ENCODE peak calls at places on chromosomes 7 and 10, in six cellular contexts. S is stimulated activated CD8-positive, alpha-beta memory T cell treated with anti-CD3 and anti-CD28 coated beads, Interleukin-4, amount 100 ng/mL, for 24 hours; Y is brain microvascular endothelial cell; W is HTR-8/SVneo; O is right cardiac atrium; K is pulmonary artery endothelial cell. M is an unnamed sample.
A peak's percentile ranks its signal among the peaks of the same experiment; 100 is the strongest.

GRCh38 chr10:110041479-110041829 is 33.7 kb downstream of the ADD3 start:
- DNase-seq in O (no peak), W (no peak), Y (no peak), K (no peak), S (no peak), M (no peak)

GRCh38 chr7:66138994-66139752 is 24.5 kb downstream of the CRCP start:
- DNase-seq in S (no peak), W (no peak), Y (peak; percentile 29), O (no peak), K (no peak), M (no peak)

GRCh38 chr7:28990200-28990960 is 32.2 kb upstream of the TRIL start:
- DNase-seq in Y (peak; percentile 34), S (no peak), K (no peak), O (peak; percentile 60), W (no peak), M (no peak)

GRCh38 chr7:141956084-141956483 is 9.3 kb upstream of the CLEC5A start:
- DNase-seq in Y (no peak), W (no peak), K (no peak), S (no peak), O (no peak), M (no peak)

GRCh38 chr7:121278120-121279021 is 50.4 kb upstream of the WNT16 start:
- DNase-seq in O (no peak), S (no peak), Y (peak; percentile 23), W (no peak), K (no peak), M (no peak)

GRCh38 chr10:133258066-133258817 is 18.4 kb downstream of the ADAM8 start:
- DNase-seq in K (no peak), O (no peak), S (no peak), Y (no peak), W (no peak), M (no peak)

GRCh38 chr10:45155784-45156183 is 155.1 kb downstream of the ZNF22 start:
- DNase-seq in Y (no peak), W (no peak), S (no peak), K (no peak), O (no peak), M (no peak)

GRCh38 chr7:77570330-77571011 is 33.4 kb downstream of the PTPN12 start:
- DNase-seq in K (peak; percentile 5), S (no peak), O (no peak), Y (peak; percentile 52), W (no peak), M (no peak)

GRCh38 chr10:7432884-7433726 is 22.3 kb upstream of the SFMBT2 start:
- DNase-seq in S (no peak), W (no peak), O (no peak), Y (no peak), K (no peak), M (no peak)

GRCh38 chr7:7427363-7427762 is 108.3 kb downstream of the COL28A1 start:
- DNase-seq in K (no peak), W (no peak), Y (no peak), S (no peak), O (no peak), M (no peak)

GRCh38 chr10:5543628-5544027 is 18.9 kb downstream of the CALML3 start:
- DNase-seq in W (no peak), S (no peak), O (no peak), Y (no peak), K (no peak), M (peak; percentile 33)

GRCh38 chr10:93445978-93446720 is 36.0 kb downstream of the MYOF start:
- DNase-seq in K (no peak), O (no peak), S (no peak), W (no peak), Y (peak; percentile 49), M (no peak)

GRCh38 chr10:87767253-87767652 is 50.8 kb downstream of the ATAD1 start:
- DNase-seq in K (no peak), O (no peak), S (no peak), W (no peak), Y (peak; percentile 97), M (no peak)

GRCh38 chr7:82808633-82809032 is 354.1 kb downstream of the PCLO start:
- DNase-seq in Y (no peak), O (no peak), S (no peak), K (no peak), W (no peak), M (no peak)

GRCh38 chr7:71511361-71511807 is 379.4 kb downstream of the GALNT17 start:
- DNase-seq in K (no peak), S (no peak), W (no peak), Y (no peak), O (no peak), M (no peak)

GRCh38 chr10:16509996-16510395 is 11.7 kb downstream of the C1QL3 start:
- DNase-seq in S (no peak), K (no peak), O (no peak), Y (peak; percentile 40), W (no peak), M (no peak)

GRCh38 chr7:80830000-80830399 is 88.9 kb downstream of the SEMA3C start:
- DNase-seq in O (no peak), Y (no peak), S (no peak), K (no peak), W (no peak), M (no peak)

GRCh38 chr10:90197766-90198165 is 496.4 kb downstream of the KIF20B start:
- DNase-seq in Y (peak; percentile 43), O (no peak), W (no peak), K (no peak), S (no peak), M (no peak)

GRCh38 chr10:92242910-92243671 is 47.8 kb downstream of the CPEB3 start:
- DNase-seq in K (no peak), S (peak; percentile 19), O (peak; percentile 51), W (peak; percentile 64), Y (peak; percentile 49), M (peak; percentile 50)

GRCh38 chr7:33673029-33673700 is 232.2 kb upstream of the BMPER start:
- DNase-seq in W (no peak), K (no peak), Y (no peak), S (no peak), O (no peak), M (no peak)

GRCh38 chr7:28626629-28627262 is 214.4 kb downstream of the CREB5 start:
- DNase-seq in Y (peak; percentile 15), W (peak; percentile 35), O (no peak), K (no peak), S (no peak), M (peak; percentile 40)

GRCh38 chr10:131998050-131998844 is 16.5 kb upstream of the BNIP3 start:
- DNase-seq in O (no peak), Y (no peak), S (no peak), W (no peak), K (no peak), M (no peak)

GRCh38 chr10:6748981-6749630 is 169.0 kb upstream of the PRKCQ start:
- DNase-seq in S (no peak), O (no peak), K (no peak), Y (peak; percentile 7), W (peak; percentile 60), M (no peak)

GRCh38 chr7:83930262-83930661 is 264.3 kb downstream of the SEMA3A start:
- DNase-seq in Y (no peak), O (no peak), K (no peak), S (no peak), W (no peak), M (no peak)

GRCh38 chr7:159006610-159007130 is 138.0 kb downstream of the VIPR2 start:
- DNase-seq in W (no peak), S (no peak), K (no peak), Y (no peak), O (no peak), M (no peak)

GRCh38 chr10:121187375-121187774 is 336.2 kb downstream of the WDR11 start:
- DNase-seq in K (no peak), Y (no peak), W (no peak), S (no peak), O (no peak), M (no peak)

GRCh38 chr10:133438711-133439273 is 14.4 kb upstream of the SPRN start:
- DNase-seq in W (peak; percentile 13), Y (peak; percentile 25), K (no peak), O (no peak), S (no peak), M (peak; percentile 40)

GRCh38 chr10:37488792-37489657 is 363.6 kb downstream of the ANKRD30A start:
- DNase-seq in K (no peak), O (peak; percentile 15), Y (peak; percentile 0), S (no peak), W (peak; percentile 58), M (peak; percentile 98)

GRCh38 chr7:50805425-50806130 is 22.9 kb upstream of the GRB10 start:
- DNase-seq in Y (no peak), S (no peak), O (no peak), W (no peak), K (no peak), M (no peak)

GRCh38 chr7:117645456-117646181 is 165.8 kb downstream of the CFTR start:
- DNase-seq in W (peak; percentile 41), O (no peak), K (peak; percentile 10), S (no peak), Y (peak; percentile 45), M (peak; percentile 16)

GRCh38 chr10:131979821-131980270 is 1.9 kb downstream of the BNIP3 start:
- DNase-seq in S (no peak), W (no peak), K (no peak), Y (peak; percentile 36), O (peak; percentile 53), M (no peak)

GRCh38 chr10:102492983-102493382 is 9.5 kb downstream of the ACTR1A start:
- DNase-seq in W (no peak), Y (no peak), O (no peak), K (no peak), S (no peak), M (no peak)

GRCh38 chr7:7422641-7423040 is 113.0 kb downstream of the COL28A1 start:
- DNase-seq in S (no peak), O (no peak), K (no peak), W (no peak), Y (no peak), M (no peak)

GRCh38 chr10:69614130-69614529 is 15.9 kb upstream of the FAM241B start:
- DNase-seq in W (no peak), O (no peak), Y (no peak), S (no peak), K (no peak), M (no peak)

GRCh38 chr10:12799144-12799543 is 202.4 kb downstream of the CCDC3 start:
- DNase-seq in Y (no peak), O (no peak), S (no peak), W (no peak), K (no peak), M (no peak)

GRCh38 chr7:157643525-157643970 is 306.7 kb downstream of the DNAJB6 start:
- DNase-seq in K (no peak), Y (no peak), W (no peak), S (no peak), O (no peak), M (no peak)

GRCh38 chr10:114970515-114970914 is 32.5 kb downstream of the TRUB1 start:
- DNase-seq in K (no peak), O (no peak), S (no peak), Y (no peak), W (no peak), M (no peak)

M was measured in A549.